ENCODE peak calls at places on chromosome 7, in five cellular contexts. U, N, C, R and Y are unnamed samples.

GRCh38 chr7:144787127-144787526 is 48.7 kb downstream of the TPK1 start:
- DNase-seq in U (no peak), N (no peak), C (no peak), R (no peak), Y (no peak)

GRCh38 chr7:372939-373791 is 83.2 kb downstream of the FOXL3 start:
- DNase-seq in U (no peak), N (peak; percentile 69), C (peak; percentile 54), R (no peak), Y (no peak)

GRCh38 chr7:92325173-92325572 is 79.4 kb downstream of the ANKIB1 start:
- DNase-seq in U (no peak), N (no peak), C (no peak), R (no peak), Y (no peak)

GRCh38 chr7:12032146-12032545 is 178.9 kb upstream of the TMEM106B start:
- DNase-seq in U (no peak), N (no peak), C (no peak), R (no peak), Y (no peak)

GRCh38 chr7:74371381-74372059 is 82.2 kb upstream of the GTF2IRD1 start:
- DNase-seq in U (no peak), N (no peak), C (no peak), R (peak; percentile 49), Y (no peak)

GRCh38 chr7:127584648-127585043 is 750 bp downstream of the GCC1 start:
- DNase-seq in U (no peak), N (no peak), C (no peak), R (no peak), Y (no peak)

GRCh38 chr7:157597562-157597961 is 260.8 kb downstream of the DNAJB6 start:
- DNase-seq in U (no peak), N (no peak), C (no peak), R (no peak), Y (no peak)

GRCh38 chr7:138066954-138067394 is 9.3 kb upstream of the AKR1D1 start:
- DNase-seq in U (no peak), N (no peak), C (no peak), R (no peak), Y (no peak)

GRCh38 chr7:114086906-114087651 is 168.3 kb upstream of the PPP1R3A start:
- DNase-seq in U (no peak), N (peak; percentile 73), C (peak; percentile 69), R (peak; percentile 57), Y (no peak)

GRCh38 chr7:132489776-132490237 is 86.5 kb downstream of the PLXNA4 start:
- DNase-seq in U (no peak), N (no peak), C (no peak), R (no peak), Y (no peak)

GRCh38 chr7:134737561-134738353 is 41.7 kb upstream of the CALD1 start:
- DNase-seq in U (no peak), N (no peak), C (peak; percentile 70), R (no peak), Y (no peak)

GRCh38 chr7:138316421-138317043 is 143.5 kb upstream of the TRIM24 start:
- DNase-seq in U (no peak), N (no peak), C (no peak), R (no peak), Y (no peak)

GRCh38 chr7:138872576-138872975 is 74.6 kb upstream of the ATP6V0A4 start:
- DNase-seq in U (no peak), N (no peak), C (no peak), R (peak; percentile 85), Y (no peak)

GRCh38 chr7:129951076-129952011 is 1.4 kb downstream of the UBE2H start:
- DNase-seq in U (no peak), N (no peak), C (peak; percentile 65), R (peak; percentile 41), Y (no peak)

GRCh38 chr7:44162179-44162578 is 21.0 kb upstream of the MYL7 start:
- DNase-seq in U (no peak), N (no peak), C (no peak), R (no peak), Y (no peak)

GRCh38 chr7:74586258-74587200 is 71.0 kb upstream of the GTF2I start:
- DNase-seq in U (no peak), N (no peak), C (peak; percentile 66), R (no peak), Y (no peak)

GRCh38 chr7:155467846-155468821 is 10.2 kb downstream of the EN2 start:
- DNase-seq in U (no peak), N (peak; percentile 63), C (no peak), R (no peak), Y (no peak)

GRCh38 chr7:1844336-1844955 is 174.4 kb downstream of the ELFN1 start:
- DNase-seq in U (no peak), N (peak; percentile 66), C (peak; percentile 60), R (peak; percentile 20), Y (no peak)

GRCh38 chr7:68166525-68166924 is 1169.9 kb downstream of the TYW1 start:
- DNase-seq in U (no peak), N (no peak), C (no peak), R (no peak), Y (no peak)

GRCh38 chr7:86320886-86321285 is 322.8 kb upstream of the GRM3 start:
- DNase-seq in U (no peak), N (no peak), C (no peak), R (no peak), Y (no peak)

GRCh38 chr7:41956276-41956675 is 253.4 kb upstream of the INHBA start:
- DNase-seq in U (no peak), N (no peak), C (no peak), R (no peak), Y (no peak)

GRCh38 chr7:140033036-140033435 is 29.7 kb downstream of the PARP12 start:
- DNase-seq in U (no peak), N (no peak), C (no peak), R (no peak), Y (no peak)